ENCODE peak calls at places on chromosomes 13 and 19, in four cellular contexts. Y, R, S and O are unnamed samples.

GRCh38 chr13:23928985-23929384 is 31.7 kb upstream of the C1QTNF9B start:
- DNase-seq in Y (peak), R (peak), S (no peak), O (peak)

GRCh38 chr13:99313473-99313872 is 6.3 kb upstream of the GPR183 start:
- DNase-seq in Y (no peak), R (peak), S (no peak), O (no peak)

GRCh38 chr19:33156354-33156753 is 24.4 kb downstream of the WDR88 start:
- DNase-seq in Y (peak), R (peak), S (no peak), O (peak)

GRCh38 chr13:109778102-109778542 is 8.3 kb downstream of the IRS2 start:
- DNase-seq in Y (peak), R (peak), S (no peak), O (peak)

GRCh38 chr13:114203536-114203935 is 24.5 kb downstream of the CFAP97D2 start:
- DNase-seq in Y (no peak), R (no peak), S (peak), O (no peak)

GRCh38 chr13:36370108-36370429 is 23.9 kb upstream of the SPART start:
- DNase-seq in Y (no peak), R (no peak), S (no peak), O (no peak)

GRCh38 chr19:31491246-31491645 is 142.0 kb upstream of the TSHZ3 start:
- DNase-seq in Y (no peak), R (no peak), S (no peak), O (peak)

GRCh38 chr19:30908262-30908771 is 440.9 kb downstream of the TSHZ3 start:
- DNase-seq in Y (no peak), R (no peak), S (no peak), O (peak)

GRCh38 chr13:100895656-100896055 is 221.1 kb upstream of the TMTC4 start:
- DNase-seq in Y (no peak), R (no peak), S (no peak), O (no peak)

GRCh38 chr13:96082640-96083039 is 7.3 kb upstream of the HS6ST3 start:
- DNase-seq in Y (no peak), R (peak), S (no peak), O (no peak)

GRCh38 chr19:17719730-17720486 is 628 bp downstream of the MAP1S start:
- DNase-seq in Y (no peak), R (no peak), S (peak), O (no peak)

GRCh38 chr13:75326173-75327131 is 155.5 kb downstream of the TBC1D4 start:
- DNase-seq in Y (peak), R (no peak), S (peak), O (peak)

GRCh38 chr19:41575998-41576397 is at the start of gene CEACAM21:
- DNase-seq in Y (no peak), R (no peak), S (peak), O (no peak)

GRCh38 chr13:70812481-70812880 is 704.2 kb upstream of the KLHL1 start:
- DNase-seq in Y (peak), R (peak), S (no peak), O (no peak)

GRCh38 chr19:40682431-40682964 is 8.0 kb downstream of the NUMBL start:
- DNase-seq in Y (no peak), R (no peak), S (no peak), O (no peak)

GRCh38 chr13:28659611-28659970 is 661 bp downstream of the POMP start:
- DNase-seq in Y (peak), R (peak), S (no peak), O (peak)

GRCh38 chr13:35855531-35856019 is 275.6 kb downstream of the DCLK1 start:
- DNase-seq in Y (no peak), R (peak), S (no peak), O (no peak)

GRCh38 chr13:44050450-44051063 is 170.9 kb downstream of the LACC1 start:
- DNase-seq in Y (peak), R (peak), S (no peak), O (peak)

GRCh38 chr13:65971541-65971940 is 1258.6 kb downstream of the PCDH9 start:
- DNase-seq in Y (no peak), R (no peak), S (no peak), O (no peak)

GRCh38 chr13:94333131-94333820 is 146.2 kb downstream of the DCT start:
- DNase-seq in Y (no peak), R (no peak), S (no peak), O (peak)

GRCh38 chr13:70183041-70183440 is 74.8 kb upstream of the KLHL1 start:
- DNase-seq in Y (peak), R (peak), S (no peak), O (no peak)

GRCh38 chr13:90414691-90415596 is 932.5 kb upstream of the MIR17HG start:
- DNase-seq in Y (peak), R (peak), S (no peak), O (peak)

GRCh38 chr13:26132756-26133155 is 80.9 kb upstream of the SHISA2 start:
- DNase-seq in Y (peak), R (peak), S (no peak), O (peak)